ENCODE peak calls at places on chromosomes 7 and 10, in six cellular contexts. One of them, this sample, is unnamed.

GRCh38 chr7:134991469-134992339 is 5.4 kb downstream of the AGBL3 start:
- DNase-seq in left colon: no peak
- DNase-seq in T-cell: no peak
- DNase-seq in hypothalamus: no peak
- DNase-seq in iris pigment epithelial cell: peak
- DNase-seq in activated CD4-positive, alpha-beta T cell treated with anti-CD3 and anti-CD28 coated beads, Interleukin-2, amount 50 U/mL, for 24 hours: no peak
- DNase-seq in this sample: no peak

GRCh38 chr10:120736377-120736776 is 114.8 kb upstream of the WDR11 start:
- DNase-seq in iris pigment epithelial cell: no peak
- DNase-seq in hypothalamus: no peak
- DNase-seq in activated CD4-positive, alpha-beta T cell treated with anti-CD3 and anti-CD28 coated beads, Interleukin-2, amount 50 U/mL, for 24 hours: no peak
- DNase-seq in T-cell: no peak
- DNase-seq in left colon: no peak
- DNase-seq in this sample: no peak

GRCh38 chr10:119079572-119080520 is 771 bp downstream of the EIF3A start:
- DNase-seq in iris pigment epithelial cell: peak
- DNase-seq in T-cell: peak
- DNase-seq in hypothalamus: peak
- DNase-seq in left colon: peak
- DNase-seq in activated CD4-positive, alpha-beta T cell treated with anti-CD3 and anti-CD28 coated beads, Interleukin-2, amount 50 U/mL, for 24 hours: peak
- DNase-seq in this sample: peak

GRCh38 chr7:11266101-11266500 is 292.4 kb downstream of the PHF14 start:
- DNase-seq in T-cell: no peak
- DNase-seq in hypothalamus: no peak
- DNase-seq in iris pigment epithelial cell: no peak
- DNase-seq in activated CD4-positive, alpha-beta T cell treated with anti-CD3 and anti-CD28 coated beads, Interleukin-2, amount 50 U/mL, for 24 hours: no peak
- DNase-seq in left colon: no peak
- DNase-seq in this sample: no peak

GRCh38 chr10:128050937-128051336 is 75.3 kb downstream of the MKI67 start:
- DNase-seq in left colon: no peak
- DNase-seq in activated CD4-positive, alpha-beta T cell treated with anti-CD3 and anti-CD28 coated beads, Interleukin-2, amount 50 U/mL, for 24 hours: no peak
- DNase-seq in iris pigment epithelial cell: no peak
- DNase-seq in hypothalamus: no peak
- DNase-seq in T-cell: no peak
- DNase-seq in this sample: no peak

GRCh38 chr7:3260425-3260762 is 40.7 kb upstream of the SDK1 start:
- DNase-seq in iris pigment epithelial cell: peak
- DNase-seq in hypothalamus: no peak
- DNase-seq in left colon: no peak
- DNase-seq in activated CD4-positive, alpha-beta T cell treated with anti-CD3 and anti-CD28 coated beads, Interleukin-2, amount 50 U/mL, for 24 hours: no peak
- DNase-seq in T-cell: no peak
- DNase-seq in this sample: no peak

GRCh38 chr10:93352638-93353383 is 129.3 kb downstream of the MYOF start:
- DNase-seq in activated CD4-positive, alpha-beta T cell treated with anti-CD3 and anti-CD28 coated beads, Interleukin-2, amount 50 U/mL, for 24 hours: no peak
- DNase-seq in iris pigment epithelial cell: peak
- DNase-seq in left colon: no peak
- DNase-seq in T-cell: no peak
- DNase-seq in hypothalamus: no peak
- DNase-seq in this sample: no peak

GRCh38 chr7:33517191-33517590 is 387.8 kb downstream of the BBS9 start:
- DNase-seq in hypothalamus: no peak
- DNase-seq in T-cell: no peak
- DNase-seq in left colon: no peak
- DNase-seq in activated CD4-positive, alpha-beta T cell treated with anti-CD3 and anti-CD28 coated beads, Interleukin-2, amount 50 U/mL, for 24 hours: no peak
- DNase-seq in iris pigment epithelial cell: no peak
- DNase-seq in this sample: no peak

GRCh38 chr10:12811725-12812310 is 189.7 kb downstream of the CCDC3 start:
- DNase-seq in hypothalamus: no peak
- DNase-seq in left colon: no peak
- DNase-seq in T-cell: no peak
- DNase-seq in activated CD4-positive, alpha-beta T cell treated with anti-CD3 and anti-CD28 coated beads, Interleukin-2, amount 50 U/mL, for 24 hours: no peak
- DNase-seq in iris pigment epithelial cell: no peak
- DNase-seq in this sample: no peak

GRCh38 chr10:127563718-127564553 is 14.8 kb downstream of the NPS start:
- DNase-seq in T-cell: no peak
- DNase-seq in hypothalamus: no peak
- DNase-seq in left colon: peak
- DNase-seq in activated CD4-positive, alpha-beta T cell treated with anti-CD3 and anti-CD28 coated beads, Interleukin-2, amount 50 U/mL, for 24 hours: no peak
- DNase-seq in iris pigment epithelial cell: no peak
- DNase-seq in this sample: no peak

GRCh38 chr10:11181996-11182395 is 164.3 kb downstream of the CELF2 start:
- DNase-seq in activated CD4-positive, alpha-beta T cell treated with anti-CD3 and anti-CD28 coated beads, Interleukin-2, amount 50 U/mL, for 24 hours: no peak
- DNase-seq in hypothalamus: peak
- DNase-seq in iris pigment epithelial cell: no peak
- DNase-seq in left colon: no peak
- DNase-seq in T-cell: no peak
- DNase-seq in this sample: peak

GRCh38 chr10:22454634-22455033 is 109.3 kb downstream of the SPAG6 start:
- DNase-seq in left colon: no peak
- DNase-seq in activated CD4-positive, alpha-beta T cell treated with anti-CD3 and anti-CD28 coated beads, Interleukin-2, amount 50 U/mL, for 24 hours: no peak
- DNase-seq in hypothalamus: no peak
- DNase-seq in T-cell: no peak
- DNase-seq in iris pigment epithelial cell: no peak
- DNase-seq in this sample: no peak

GRCh38 chr7:4682621-4683042 is 537 bp downstream of the FOXK1 start:
- DNase-seq in iris pigment epithelial cell: peak
- DNase-seq in left colon: peak
- DNase-seq in T-cell: peak
- DNase-seq in activated CD4-positive, alpha-beta T cell treated with anti-CD3 and anti-CD28 coated beads, Interleukin-2, amount 50 U/mL, for 24 hours: no peak
- DNase-seq in hypothalamus: no peak
- DNase-seq in this sample: no peak

GRCh38 chr7:2805213-2806003 is 38.7 kb downstream of the GNA12 start:
- DNase-seq in iris pigment epithelial cell: no peak
- DNase-seq in T-cell: no peak
- DNase-seq in left colon: no peak
- DNase-seq in hypothalamus: no peak
- DNase-seq in activated CD4-positive, alpha-beta T cell treated with anti-CD3 and anti-CD28 coated beads, Interleukin-2, amount 50 U/mL, for 24 hours: no peak
- DNase-seq in this sample: no peak

GRCh38 chr7:93310346-93310745 is 78.2 kb downstream of the VPS50 start:
- DNase-seq in left colon: no peak
- DNase-seq in iris pigment epithelial cell: peak
- DNase-seq in T-cell: no peak
- DNase-seq in activated CD4-positive, alpha-beta T cell treated with anti-CD3 and anti-CD28 coated beads, Interleukin-2, amount 50 U/mL, for 24 hours: no peak
- DNase-seq in hypothalamus: no peak
- DNase-seq in this sample: no peak

GRCh38 chr7:117195361-117195760 is 127.5 kb downstream of the WNT2 start:
- DNase-seq in activated CD4-positive, alpha-beta T cell treated with anti-CD3 and anti-CD28 coated beads, Interleukin-2, amount 50 U/mL, for 24 hours: no peak
- DNase-seq in left colon: no peak
- DNase-seq in iris pigment epithelial cell: no peak
- DNase-seq in T-cell: no peak
- DNase-seq in hypothalamus: no peak
- DNase-seq in this sample: no peak

GRCh38 chr10:35668865-35669650 is 27.0 kb upstream of the FZD8 start:
- DNase-seq in activated CD4-positive, alpha-beta T cell treated with anti-CD3 and anti-CD28 coated beads, Interleukin-2, amount 50 U/mL, for 24 hours: no peak
- DNase-seq in hypothalamus: no peak
- DNase-seq in iris pigment epithelial cell: no peak
- DNase-seq in T-cell: no peak
- DNase-seq in left colon: no peak
- DNase-seq in this sample: no peak

GRCh38 chr10:113000876-113001598 is 51.0 kb downstream of the TCF7L2 start:
- DNase-seq in hypothalamus: no peak
- DNase-seq in left colon: peak
- DNase-seq in activated CD4-positive, alpha-beta T cell treated with anti-CD3 and anti-CD28 coated beads, Interleukin-2, amount 50 U/mL, for 24 hours: no peak
- DNase-seq in iris pigment epithelial cell: no peak
- DNase-seq in T-cell: no peak
- DNase-seq in this sample: no peak

GRCh38 chr10:89458760-89459159 is 44.4 kb downstream of the IFIT5 start:
- DNase-seq in left colon: no peak
- DNase-seq in T-cell: no peak
- DNase-seq in iris pigment epithelial cell: peak
- DNase-seq in hypothalamus: no peak
- DNase-seq in activated CD4-positive, alpha-beta T cell treated with anti-CD3 and anti-CD28 coated beads, Interleukin-2, amount 50 U/mL, for 24 hours: no peak
- DNase-seq in this sample: no peak

GRCh38 chr7:22087861-22088260 is 142.2 kb upstream of the CDCA7L start:
- DNase-seq in left colon: no peak
- DNase-seq in iris pigment epithelial cell: no peak
- DNase-seq in T-cell: no peak
- DNase-seq in activated CD4-positive, alpha-beta T cell treated with anti-CD3 and anti-CD28 coated beads, Interleukin-2, amount 50 U/mL, for 24 hours: no peak
- DNase-seq in hypothalamus: no peak
- DNase-seq in this sample: no peak

This sample was measured in NCI-H446.